ENCODE peak calls at places on chromosomes 16 and 17, in four cellular contexts. L, P, I and D are unnamed samples.

GRCh38 chr17:77790143-77790829 is 168.2 kb upstream of the TNRC6C start:
- DNase-seq in L (peak; percentile 35), P (no peak), I (no peak), D (no peak)

GRCh38 chr17:81097943-81098308 is 63.0 kb downstream of the BAIAP2 start:
- DNase-seq in L (no peak), P (no peak), I (peak; percentile 50), D (no peak)

GRCh38 chr17:77455111-77455877 is 314.5 kb downstream of the SEC14L1 start:
- DNase-seq in L (no peak), P (no peak), I (no peak), D (no peak)

GRCh38 chr16:85514601-85515318 is 98.4 kb upstream of the GSE1 start:
- DNase-seq in L (no peak), P (no peak), I (peak; percentile 92), D (no peak)

GRCh38 chr17:4232168-4232813 is 31.5 kb downstream of the ANKFY1 start:
- DNase-seq in L (no peak), P (no peak), I (no peak), D (no peak)

GRCh38 chr16:49649013-49649785 is 206.7 kb downstream of the ZNF423 start:
- DNase-seq in L (no peak), P (no peak), I (no peak), D (no peak)

GRCh38 chr17:32769846-32770245 is 107.1 kb downstream of the MYO1D start:
- DNase-seq in L (no peak), P (no peak), I (peak; percentile 38), D (no peak)

GRCh38 chr16:86347090-86347489 is 163.2 kb upstream of the FOXF1 start:
- DNase-seq in L (no peak), P (no peak), I (no peak), D (no peak)

GRCh38 chr16:21704266-21704665 is 40.5 kb downstream of the OTOA start:
- DNase-seq in L (no peak), P (no peak), I (no peak), D (no peak)

GRCh38 chr17:56125830-56126819 is 27.1 kb upstream of the ANKFN1 start:
- DNase-seq in L (no peak), P (no peak), I (peak; percentile 52), D (peak; percentile 38)

GRCh38 chr17:40447148-40447644 is 3.9 kb downstream of the IGFBP4 start:
- DNase-seq in L (no peak), P (no peak), I (no peak), D (no peak)

GRCh38 chr17:47203984-47204721 is 5.0 kb upstream of the MYL4 start:
- DNase-seq in L (no peak), P (no peak), I (no peak), D (no peak)

GRCh38 chr17:60372790-60373483 is 19.0 kb downstream of the USP32 start:
- DNase-seq in L (no peak), P (no peak), I (peak; percentile 48), D (no peak)

DNA sequence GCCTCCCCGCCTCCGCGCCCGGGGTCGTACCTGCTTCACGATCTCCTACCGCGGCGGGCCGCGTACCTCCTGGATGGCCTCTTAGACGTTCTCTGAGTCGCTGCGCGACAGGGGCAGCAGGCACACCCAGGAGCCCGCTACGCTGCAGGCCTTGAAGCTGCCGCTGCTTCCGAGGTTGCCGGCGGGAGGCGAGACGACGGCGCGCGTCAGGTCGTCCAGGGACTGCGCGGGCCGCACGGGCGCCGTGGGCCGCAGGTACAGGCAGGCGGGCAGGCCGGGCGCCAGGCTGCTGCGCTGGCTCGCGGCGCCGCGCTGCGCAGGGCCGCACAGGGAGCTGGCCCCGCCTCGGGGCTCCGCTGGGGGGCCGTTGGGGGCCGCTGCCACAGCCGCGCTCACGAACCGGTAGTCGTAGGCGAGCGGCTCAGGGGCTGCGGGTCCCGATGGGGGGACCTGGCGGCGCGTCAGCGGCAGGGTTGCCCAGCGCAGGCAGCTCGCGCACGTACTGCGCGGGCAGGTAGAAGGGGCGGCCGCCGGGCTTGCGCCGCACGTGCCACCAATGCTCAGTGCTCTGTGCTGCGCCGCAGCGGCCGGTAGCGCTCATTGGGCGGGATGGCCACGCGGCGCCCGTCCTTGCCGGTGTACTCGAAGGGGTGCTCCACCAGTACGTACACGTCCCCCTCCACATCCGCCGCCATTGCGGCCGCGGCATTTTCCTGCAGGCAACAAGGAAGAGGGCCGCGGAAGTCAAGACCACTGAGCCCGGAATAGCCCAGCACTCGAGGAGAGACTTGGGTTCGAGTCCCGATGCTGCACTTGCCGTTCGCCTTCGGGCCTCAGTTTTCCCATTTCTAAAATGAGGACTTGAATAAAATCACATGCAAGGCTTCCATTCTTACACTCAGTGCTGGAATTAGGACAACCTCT is 116.5 kb upstream of the SMURF2 start:
- DNase-seq in L (peak; percentile 65), P (no peak), I (no peak), D (peak; percentile 53)
- TF ChIP-seq CTCF in L (no peak), P (no peak), I (no peak), D (no peak)

GRCh38 chr17:22506231-22506630 is 813.9 kb downstream of the KCNJ18 start:
- DNase-seq in L (no peak), P (no peak), I (no peak), D (no peak)

GRCh38 chr17:22510504-22510903 is 818.2 kb downstream of the KCNJ18 start:
- DNase-seq in L (no peak), P (no peak), I (no peak), D (no peak)

GRCh38 chr17:22505660-22506059 is 813.3 kb downstream of the KCNJ18 start:
- DNase-seq in L (no peak), P (no peak), I (no peak), D (no peak)

GRCh38 chr17:22506861-22507260 is 814.5 kb downstream of the KCNJ18 start:
- DNase-seq in L (no peak), P (no peak), I (no peak), D (no peak)

GRCh38 chr17:22507823-22508222 is 815.5 kb downstream of the KCNJ18 start:
- DNase-seq in L (no peak), P (no peak), I (peak; percentile 41), D (no peak)
- TF ChIP-seq CTCF in L (no peak), P (no peak), I (no peak), D (no peak)

GRCh38 chr16:89246383-89246902 is 28.9 kb downstream of the ZNF778 start:
- DNase-seq in L (no peak), P (no peak), I (no peak), D (no peak)
- TF ChIP-seq CTCF in L (no peak), P (no peak), I (no peak), D (no peak)

DNA sequence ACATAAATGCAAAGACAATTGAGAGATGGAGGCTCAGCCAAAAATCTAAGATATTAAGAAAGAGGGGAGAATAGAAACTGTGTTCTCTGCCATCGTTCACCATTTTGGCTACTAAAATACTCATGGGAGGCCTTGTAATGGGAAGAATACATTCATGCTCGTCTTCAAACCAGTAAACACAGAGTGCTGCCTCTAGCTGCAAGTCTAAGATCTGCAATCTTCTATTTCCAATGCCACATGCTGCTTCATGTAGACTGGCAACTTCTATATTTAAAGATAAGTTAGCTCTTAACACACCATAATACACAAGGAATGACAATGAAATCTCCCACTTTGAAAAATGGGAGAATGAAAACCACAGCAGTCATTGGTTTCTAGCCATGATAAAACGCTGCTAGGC is 387.3 kb downstream of the HS3ST3B1 start:
- DNase-seq in L (no peak), P (no peak), I (peak; percentile 30), D (no peak)
- TF ChIP-seq CTCF in L (no peak), P (peak; percentile 24), I (no peak), D (peak; percentile 16)

DNA sequence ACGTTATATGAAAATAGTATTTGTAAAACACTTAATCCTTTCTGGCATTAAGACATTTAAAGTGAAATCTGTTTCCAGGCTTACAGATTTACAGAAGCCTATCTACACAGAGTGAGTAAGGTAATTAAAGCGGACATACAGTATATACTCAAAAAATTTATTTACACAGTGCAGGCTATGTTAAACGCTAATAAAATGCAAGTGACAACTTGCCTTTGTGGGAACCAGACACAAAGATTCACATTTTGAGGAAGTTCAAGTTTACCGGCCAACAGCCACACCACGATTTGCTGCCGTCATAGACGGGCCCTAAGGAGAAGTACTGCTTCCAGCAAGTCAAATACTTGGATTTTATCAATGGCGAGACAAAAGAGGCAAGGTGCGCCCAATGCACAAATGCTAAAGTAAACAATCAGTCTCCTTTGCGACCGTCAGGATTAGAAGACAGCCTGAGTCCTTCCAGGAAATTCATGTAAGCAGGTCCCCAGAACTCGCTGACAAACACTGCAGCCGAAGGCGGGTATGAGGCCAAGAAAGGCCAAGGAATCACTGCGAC is 799 bp downstream of the VPS35 start:
- DNase-seq in L (no peak), P (peak; percentile 36), I (no peak), D (no peak)
- TF ChIP-seq CTCF in L (peak; percentile 13), P (peak; percentile 53), I (no peak), D (no peak)

DNA sequence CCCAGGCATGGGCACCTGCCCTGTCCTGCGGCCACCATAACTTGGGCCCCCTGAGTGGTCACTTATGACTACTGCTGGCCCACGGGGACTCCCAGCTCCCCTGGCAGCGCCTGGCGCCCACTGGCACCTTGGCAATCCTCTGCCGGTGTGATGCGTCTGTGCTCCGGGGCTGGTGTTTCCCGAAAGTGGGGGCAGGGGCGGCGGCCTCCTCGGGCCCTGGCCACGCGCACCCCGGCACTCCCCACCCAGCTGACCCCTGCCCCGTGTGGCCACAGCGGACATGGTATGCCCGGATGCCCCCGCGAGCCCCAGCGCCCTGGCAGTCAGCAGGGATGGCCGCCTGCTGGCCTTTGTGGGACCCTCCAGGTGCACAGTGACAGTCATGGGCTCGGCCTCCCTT is 8.3 kb downstream of the WDR90 start:
- DNase-seq in L (no peak), P (no peak), I (no peak), D (no peak)
- TF ChIP-seq CTCF in L (no peak), P (no peak), I (no peak), D (no peak)

DNA sequence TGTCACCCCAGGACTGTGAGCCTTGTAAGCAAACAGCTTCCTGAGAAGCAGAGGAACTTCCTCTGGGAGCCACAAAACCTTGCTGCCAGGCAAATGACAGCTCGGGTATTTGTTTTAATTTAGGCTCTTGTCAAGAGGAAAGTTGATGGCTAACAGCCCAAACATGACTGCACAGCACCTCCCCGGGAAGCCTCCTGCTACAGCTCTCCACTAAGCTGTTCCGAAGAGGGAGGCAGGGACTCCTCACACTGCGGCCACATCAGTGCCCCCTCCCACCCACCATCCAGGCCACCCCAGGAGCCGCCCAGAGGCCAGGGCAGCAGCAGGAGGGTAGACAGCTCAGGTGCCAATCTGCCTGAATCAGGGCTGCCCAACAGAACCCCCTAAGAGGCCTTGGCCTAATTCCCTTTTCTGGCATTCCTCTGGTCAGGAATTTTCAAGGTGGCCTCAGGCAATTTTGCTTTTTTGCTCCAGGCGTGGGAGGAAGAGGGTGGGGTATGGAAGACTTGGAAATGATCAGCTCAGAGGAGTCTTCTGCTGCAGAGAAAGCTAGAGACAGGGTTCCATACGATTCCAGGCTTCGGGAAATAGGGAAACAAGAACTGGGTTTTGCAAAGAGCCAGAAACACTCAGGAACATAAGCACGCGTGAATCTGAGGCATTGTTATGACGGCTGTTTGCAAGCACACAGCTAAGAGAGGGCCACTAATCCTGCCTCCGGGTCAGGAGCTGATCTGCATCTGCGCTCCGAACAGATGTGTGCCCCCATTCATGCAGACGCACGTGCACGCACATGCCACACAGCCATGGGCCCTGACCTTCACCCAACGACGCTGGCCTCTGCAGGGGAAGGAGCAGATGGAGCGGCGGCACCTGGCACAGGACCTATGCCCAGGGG is 2.4 kb downstream of the ABR start:
- DNase-seq in L (no peak), P (no peak), I (no peak), D (no peak)
- TF ChIP-seq CTCF in L (no peak), P (no peak), I (no peak), D (no peak)